ENCODE peak calls at places on chromosomes 13 and 19, in five cellular contexts. I is SK-N-SH, B is sigmoid colon, A is stomach, D is H1. Q is an unnamed sample.

GRCh38 chr13:51910508-51910907 is 48.7 kb downstream of the CCDC70 start:
- DNase-seq in A (no peak), D (no peak), I (no peak), B (no peak), Q (no peak)

GRCh38 chr19:2240881-2241760 is 4.5 kb downstream of the SF3A2 start:
- DNase-seq in B (no peak), I (no peak), A (no peak), D (no peak), Q (no peak)

GRCh38 chr19:42248270-42249148 is 6.1 kb upstream of the GSK3A start:
- DNase-seq in D (no peak), I (no peak), B (no peak), A (no peak), Q (no peak)

GRCh38 chr13:71079638-71080037 is 787.4 kb downstream of the DACH1 start:
- DNase-seq in D (no peak), I (no peak), B (no peak), A (no peak), Q (no peak)

GRCh38 chr13:94252209-94252608 is 227.3 kb downstream of the DCT start:
- DNase-seq in A (no peak), I (no peak), D (no peak), B (no peak), Q (no peak)

GRCh38 chr19:47996230-47996727 is 1.8 kb downstream of the ELSPBP1 start:
- DNase-seq in B (no peak), D (no peak), I (no peak), A (no peak), Q (no peak)

GRCh38 chr19:10278935-10279334 is 7.8 kb upstream of the ICAM4 start:
- DNase-seq in B (no peak), I (no peak), A (no peak), D (no peak), Q (no peak)

GRCh38 chr19:10567696-10568443 is 909 bp downstream of the CDKN2D start:
- DNase-seq in A (no peak), D (no peak), I (no peak), B (no peak), Q (no peak)

GRCh38 chr19:35090160-35090794 is 25.3 kb upstream of the FXYD3 start:
- DNase-seq in D (peak), A (peak), I (peak), B (no peak), Q (no peak)

GRCh38 chr13:67353031-67353430 is 122.9 kb upstream of the PCDH9 start:
- DNase-seq in I (no peak), A (no peak), D (no peak), B (no peak), Q (no peak)

GRCh38 chr19:14375055-14375581 is 6.1 kb upstream of the ADGRE5 start:
- DNase-seq in D (no peak), B (peak), A (peak), I (no peak), Q (no peak)

GRCh38 chr19:11693505-11694499 is 44.9 kb downstream of the ZNF823 start:
- DNase-seq in I (peak), A (no peak), B (no peak), D (peak), Q (no peak)

GRCh38 chr13:20190481-20191310 is 2.0 kb downstream of the GJB2 start:
- DNase-seq in B (no peak), I (no peak), D (no peak), A (no peak), Q (no peak)
- H3K27ac ChIP-seq in B (no peak), I (no peak), D (no peak), A (no peak), Q (peak)

GRCh38 chr13:98200211-98200878 is 23.3 kb upstream of the RNF113B start:
- DNase-seq in I (no peak), D (no peak), B (no peak), A (no peak), Q (no peak)
- TF ChIP-seq POLR2AphosphoS5 in I (no peak), D (no peak), B (no peak), A (no peak), Q (no peak)

GRCh38 chr13:44355643-44356042 is 18.0 kb upstream of the SERP2 start:
- DNase-seq in B (no peak), A (no peak), I (no peak), D (no peak), Q (no peak)

GRCh38 chr13:44354322-44354721 is 19.3 kb upstream of the SERP2 start:
- DNase-seq in D (no peak), B (no peak), I (no peak), A (no peak), Q (no peak)

GRCh38 chr13:44352202-44352601 is 21.4 kb upstream of the SERP2 start:
- DNase-seq in A (no peak), I (no peak), B (no peak), D (no peak), Q (no peak)

GRCh38 chr13:44352671-44353070 is 21.0 kb upstream of the SERP2 start:
- DNase-seq in B (no peak), I (no peak), A (no peak), D (no peak), Q (no peak)

GRCh38 chr13:44354884-44355283 is 18.7 kb upstream of the SERP2 start:
- DNase-seq in I (no peak), A (no peak), D (no peak), B (no peak), Q (no peak)
- TF ChIP-seq EP300 in I (no peak), A (no peak), D (no peak), B (no peak), Q (no peak)

GRCh38 chr13:60158321-60158801 is 5.4 kb downstream of the DIAPH3 start:
- DNase-seq in B (no peak), I (no peak), A (no peak), D (no peak), Q (no peak)

GRCh38 chr13:60152904-60153303 is 10.8 kb downstream of the DIAPH3 start:
- DNase-seq in D (no peak), B (no peak), I (no peak), A (no peak), Q (no peak)

GRCh38 chr13:60150538-60150937 is 13.2 kb downstream of the DIAPH3 start:
- DNase-seq in D (no peak), A (no peak), B (no peak), I (no peak), Q (no peak)

GRCh38 chr13:60152114-60152513 is 11.6 kb downstream of the DIAPH3 start:
- DNase-seq in A (no peak), I (no peak), B (no peak), D (no peak), Q (no peak)

DNA sequence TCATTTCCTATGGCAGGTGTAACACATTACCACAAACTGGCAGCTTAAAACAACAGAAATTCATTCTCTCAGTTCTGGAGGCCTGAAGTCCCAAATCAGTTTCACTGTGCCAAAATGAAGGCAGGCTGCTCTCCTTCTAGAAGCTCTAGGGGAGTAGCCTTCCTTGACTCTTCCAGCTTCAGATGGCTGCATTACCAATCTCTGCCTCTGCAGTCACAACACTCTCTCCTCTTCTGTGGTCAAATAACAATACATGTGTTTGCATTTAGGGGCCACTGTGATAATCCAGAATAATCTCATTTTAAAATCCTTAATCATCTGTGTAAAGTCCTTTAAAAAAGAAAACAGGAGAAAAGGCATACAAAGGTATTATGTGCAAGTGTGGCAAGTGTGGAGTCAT is 7.8 kb downstream of the DIAPH3 start:
- DNase-seq in A (no peak), D (no peak), B (no peak), I (no peak), Q (no peak)
- H3K27ac ChIP-seq in A (no peak), D (no peak), B (no peak), I (no peak), Q (no peak)

DNA sequence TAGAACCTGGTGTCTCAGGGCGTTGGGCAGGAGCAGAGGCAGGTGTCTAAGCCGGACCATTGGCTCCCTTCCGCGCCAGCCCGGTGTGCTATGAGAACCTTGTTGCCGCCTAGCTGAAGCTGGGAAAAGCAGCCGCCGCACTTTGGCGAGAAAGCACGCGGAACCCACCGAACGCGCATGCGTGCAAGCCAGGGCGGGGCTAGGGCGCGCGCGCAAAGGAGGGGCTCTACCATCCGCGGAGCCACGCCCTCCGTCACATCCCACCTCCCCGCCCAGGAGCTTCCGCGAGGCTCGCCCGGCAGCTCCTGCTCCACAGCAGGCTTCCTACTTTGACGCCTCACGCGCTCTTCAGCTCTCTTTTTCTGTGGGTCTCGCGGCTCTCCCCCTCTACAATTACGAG is 51.3 kb downstream of the WDR87 start:
- DNase-seq in D (no peak), I (peak), B (no peak), A (no peak), Q (no peak)
- TF ChIP-seq POLR2AphosphoS5 in D (no peak), I (no peak), B (no peak), A (no peak), Q (no peak)

DNA sequence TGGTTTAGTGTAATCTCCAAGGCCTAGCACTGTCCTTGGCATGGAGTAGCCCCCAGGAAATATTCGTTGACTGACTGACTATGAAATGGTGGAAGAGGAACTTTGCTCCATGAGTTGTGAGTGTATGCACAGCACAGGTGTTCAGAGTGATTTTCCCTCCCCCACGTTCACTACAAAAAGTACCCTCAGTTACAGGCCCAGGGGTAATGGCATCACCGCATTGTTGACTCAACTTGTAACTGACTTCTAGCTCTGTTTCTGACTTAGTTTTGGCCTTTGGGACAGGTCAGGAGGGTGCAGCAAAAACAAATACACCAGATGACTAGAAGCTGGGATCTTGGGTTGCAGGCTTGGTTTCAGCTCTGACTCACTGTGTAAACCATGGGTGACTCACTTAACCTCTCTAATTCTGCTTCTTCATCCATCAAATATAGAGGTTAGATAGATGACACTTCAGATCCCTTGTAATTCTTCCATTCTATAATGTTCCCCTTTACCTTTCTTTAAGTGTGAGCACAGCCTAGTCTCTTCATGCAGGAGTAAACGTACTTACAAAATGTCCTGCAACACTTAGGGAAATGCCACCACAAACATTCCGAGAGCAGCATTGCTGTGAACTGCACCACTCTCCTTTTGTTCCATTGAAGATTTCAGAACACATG is 229.8 kb downstream of the KCNRG start:
- DNase-seq in I (no peak), B (no peak), A (peak), D (no peak), Q (no peak)
- TF ChIP-seq EP300 in I (no peak), B (no peak), A (no peak), D (no peak), Q (no peak)

GRCh38 chr19:1041272-1041834 is 1.4 kb downstream of the ABCA7 start:
- DNase-seq in D (no peak), B (no peak), A (no peak), I (no peak), Q (no peak)
- H3K27ac ChIP-seq in D (no peak), B (no peak), A (peak), I (no peak), Q (peak)

DNA sequence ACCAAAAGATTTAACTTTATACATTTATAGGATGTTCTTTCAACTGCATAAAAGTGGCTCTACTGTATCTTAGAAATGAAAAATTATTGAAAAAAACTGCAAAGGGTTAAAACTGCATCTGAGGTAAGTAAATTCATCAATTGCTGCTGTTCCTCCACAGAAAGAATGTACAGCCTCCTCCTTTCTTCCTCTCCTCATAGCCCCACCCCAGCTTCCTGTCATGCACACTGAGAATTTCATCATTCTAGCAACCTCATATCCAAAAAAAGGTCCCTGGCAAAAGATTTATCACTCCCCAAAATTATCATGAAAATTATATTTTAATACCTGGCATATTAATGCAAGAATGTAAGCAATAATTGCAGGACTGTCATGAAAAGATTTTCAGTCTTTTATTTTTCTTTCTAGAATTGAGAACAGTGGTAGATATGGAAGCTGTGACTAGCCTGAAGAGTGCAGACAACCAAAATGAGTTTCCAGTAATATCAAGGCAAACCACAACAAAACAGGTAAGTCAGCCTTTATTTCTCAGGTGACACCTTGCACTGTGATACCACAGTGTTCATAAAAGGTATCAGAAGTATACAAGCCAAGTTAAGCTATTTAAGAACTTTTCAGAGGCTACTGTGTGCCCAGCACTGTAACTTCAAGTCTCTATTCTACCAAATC is 110.8 kb downstream of the SUCLA2 start:
- DNase-seq in A (no peak), I (no peak), D (no peak), B (no peak), Q (no peak)
- TF ChIP-seq POLR2AphosphoS5 in A (no peak), I (no peak), D (no peak), B (no peak), Q (no peak)